ENCODE peak calls at places on chromosomes 3 and 15, in eight cellular contexts. H is stimulated activated CD8-positive, alpha-beta memory T cell treated with anti-CD3 and anti-CD28 coated beads, Interleukin-4, amount 100 ng/mL, for 48 hours; P is tibial nerve; G is 8988T; A is AG04450; K is GM13977; Z is central memory CD4-positive, alpha-beta T cell; X is upper lobe of right lung. B is an unnamed sample.

GRCh38 chr15:65576669-65577068 is 34.3 kb downstream of the INTS14 start:
- DNase-seq in H (no peak), P (no peak), G (no peak), A (peak; percentile 4), K (no peak), Z (no peak), X (no peak), B (no peak)

GRCh38 chr15:94075349-94075748 is 156.0 kb upstream of the MCTP2 start:
- DNase-seq in H (no peak), P (peak; percentile 80), G (no peak), A (no peak), K (no peak), Z (no peak), X (no peak), B (no peak)

GRCh38 chr3:62098646-62099365 is 274.5 kb downstream of the FEZF2 start:
- DNase-seq in H (no peak), P (no peak), G (no peak), A (no peak), K (no peak), Z (no peak), X (no peak), B (no peak)

GRCh38 chr3:194344012-194344411 is 7.1 kb downstream of the CPN2 start:
- DNase-seq in H (peak; percentile 88), P (peak; percentile 72), G (peak; percentile 92), A (no peak), K (peak; percentile 87), Z (peak; percentile 43), X (peak; percentile 82), B (peak; percentile 54)

GRCh38 chr3:180180795-180181194 is 144.1 kb upstream of the PEX5L start:
- DNase-seq in H (no peak), P (no peak), G (no peak), A (peak; percentile 61), K (no peak), Z (no peak), X (no peak), B (no peak)

GRCh38 chr3:159969-160368 is 36.6 kb upstream of the CHL1 start:
- DNase-seq in H (no peak), P (no peak), G (no peak), A (no peak), K (no peak), Z (no peak), X (no peak), B (no peak)

GRCh38 chr3:5205165-5205941 is 17.8 kb downstream of the EDEM1 start:
- DNase-seq in H (peak; percentile 73), P (no peak), G (no peak), A (no peak), K (peak; percentile 50), Z (no peak), X (no peak), B (no peak)

GRCh38 chr3:57856675-57857074 is 100.6 kb downstream of the SLMAP start:
- DNase-seq in H (no peak), P (no peak), G (no peak), A (no peak), K (no peak), Z (no peak), X (no peak), B (no peak)

GRCh38 chr3:44206301-44206700 is 35.4 kb upstream of the TOPAZ1 start:
- DNase-seq in H (no peak), P (no peak), G (no peak), A (no peak), K (no peak), Z (no peak), X (no peak), B (no peak)

GRCh38 chr15:67290319-67290718 is 35.7 kb downstream of the IQCH start:
- DNase-seq in H (no peak), P (no peak), G (no peak), A (no peak), K (no peak), Z (no peak), X (no peak), B (no peak)

GRCh38 chr3:152772622-152773021 is 62.3 kb upstream of the P2RY1 start:
- DNase-seq in H (no peak), P (no peak), G (no peak), A (no peak), K (no peak), Z (no peak), X (no peak), B (no peak)

GRCh38 chr3:189393598-189393997 is 221.8 kb downstream of the TPRG1 start:
- DNase-seq in H (no peak), P (no peak), G (no peak), A (no peak), K (no peak), Z (no peak), X (no peak), B (no peak)

GRCh38 chr15:77266708-77267387 is 153.1 kb downstream of the PEAK1 start:
- DNase-seq in H (no peak), P (no peak), G (no peak), A (no peak), K (no peak), Z (no peak), X (no peak), B (no peak)

GRCh38 chr15:95300958-95301357 is 1029.5 kb upstream of the NR2F2 start:
- DNase-seq in H (no peak), P (no peak), G (no peak), A (no peak), K (no peak), Z (no peak), X (no peak), B (no peak)

GRCh38 chr3:81466161-81466560 is 295.3 kb downstream of the GBE1 start:
- DNase-seq in H (no peak), P (no peak), G (no peak), A (no peak), K (no peak), Z (no peak), X (no peak), B (no peak)

GRCh38 chr3:69767571-69767970 is 28.3 kb downstream of the MITF start:
- DNase-seq in H (no peak), P (peak; percentile 19), G (no peak), A (no peak), K (no peak), Z (no peak), X (peak; percentile 57), B (no peak)

GRCh38 chr3:182364723-182365650 is 428.3 kb upstream of the ATP11B start:
- DNase-seq in H (no peak), P (peak; percentile 52), G (no peak), A (no peak), K (no peak), Z (no peak), X (no peak), B (no peak)

GRCh38 chr15:69474291-69474690 is 21.7 kb downstream of the RPLP1 start:
- DNase-seq in H (no peak), P (no peak), G (no peak), A (no peak), K (no peak), Z (no peak), X (no peak), B (no peak)

GRCh38 chr3:182686033-182686886 is 107.0 kb upstream of the ATP11B start:
- DNase-seq in H (no peak), P (no peak), G (no peak), A (no peak), K (no peak), Z (no peak), X (no peak), B (no peak)

GRCh38 chr3:187744169-187745151 is 808 bp downstream of the BCL6 start:
- DNase-seq in H (peak; percentile 64), P (no peak), G (no peak), A (no peak), K (peak; percentile 42), Z (peak; percentile 41), X (no peak), B (peak; percentile 53)

GRCh38 chr3:13548696-13549512 is at the start of gene FBLN2:
- DNase-seq in H (no peak), P (no peak), G (no peak), A (no peak), K (peak; percentile 58), Z (no peak), X (peak; percentile 72), B (no peak)

GRCh38 chr15:49187537-49188245 is 17.6 kb downstream of the GALK2 start:
- DNase-seq in H (no peak), P (no peak), G (no peak), A (peak; percentile 43), K (no peak), Z (no peak), X (no peak), B (no peak)

GRCh38 chr3:50297896-50298725 is 1.1 kb downstream of the HYAL3 start:
- DNase-seq in H (no peak), P (no peak), G (no peak), A (no peak), K (no peak), Z (no peak), X (no peak), B (no peak)

GRCh38 chr3:175356899-175357324 is 497.8 kb downstream of the NAALADL2 start:
- DNase-seq in H (no peak), P (no peak), G (no peak), A (no peak), K (no peak), Z (no peak), X (no peak), B (no peak)

GRCh38 chr3:84974347-84974746 is 15.6 kb downstream of the CADM2 start:
- DNase-seq in H (no peak), P (no peak), G (no peak), A (no peak), K (no peak), Z (no peak), X (no peak), B (no peak)

GRCh38 chr3:42714151-42714852 is 11.7 kb upstream of the HHATL start:
- DNase-seq in H (no peak), P (no peak), G (no peak), A (no peak), K (no peak), Z (no peak), X (no peak), B (no peak)

GRCh38 chr15:64807751-64808222 is 17.7 kb downstream of the PIF1 start:
- DNase-seq in H (no peak), P (no peak), G (no peak), A (no peak), K (no peak), Z (no peak), X (no peak), B (no peak)

GRCh38 chr3:29453278-29453961 is 172.5 kb downstream of the RBMS3 start:
- DNase-seq in H (no peak), P (no peak), G (no peak), A (no peak), K (no peak), Z (no peak), X (peak; percentile 52), B (no peak)

GRCh38 chr15:77915261-77915960 is 162.1 kb downstream of the TBC1D2B start:
- DNase-seq in H (peak; percentile 6), P (peak; percentile 5), G (no peak), A (no peak), K (no peak), Z (no peak), X (peak; percentile 43), B (no peak)

GRCh38 chr15:36666228-36666627 is 86.8 kb downstream of the CDIN1 start:
- DNase-seq in H (no peak), P (no peak), G (no peak), A (no peak), K (no peak), Z (no peak), X (no peak), B (no peak)

GRCh38 chr3:13850161-13850945 is 29.5 kb downstream of the WNT7A start:
- DNase-seq in H (no peak), P (no peak), G (peak; percentile 99), A (no peak), K (no peak), Z (no peak), X (peak; percentile 90), B (no peak)

GRCh38 chr15:38247336-38247735 is 5.3 kb upstream of the SPRED1 start:
- DNase-seq in H (no peak), P (no peak), G (no peak), A (no peak), K (no peak), Z (no peak), X (no peak), B (no peak)

GRCh38 chr15:27690290-27690689 is 408.8 kb downstream of the OCA2 start:
- DNase-seq in H (no peak), P (no peak), G (no peak), A (no peak), K (no peak), Z (no peak), X (no peak), B (no peak)

GRCh38 chr3:120364821-120365220 is 15.7 kb upstream of the LRRC58 start:
- DNase-seq in H (no peak), P (no peak), G (no peak), A (no peak), K (no peak), Z (no peak), X (no peak), B (no peak)